ENCODE peak calls at places on chromosome 6, in five cellular contexts. D, C, G, Q and L are unnamed samples.
A peak's percentile ranks its signal among the peaks of the same experiment; 100 is the strongest.

GRCh38 chr6:159389695-159390094 is 220.5 kb downstream of the FNDC1 start:
- DNase-seq in D (no peak), C (no peak), G (no peak), Q (no peak), L (no peak)

GRCh38 chr6:158789115-158789917 is 29.9 kb downstream of the EZR start:
- DNase-seq in D (no peak), C (no peak), G (no peak), Q (no peak), L (no peak)

GRCh38 chr6:20223119-20223518 is 10.8 kb upstream of the MBOAT1 start:
- DNase-seq in D (no peak), C (no peak), G (no peak), Q (no peak), L (no peak)

GRCh38 chr6:148593130-148593812 is 153.6 kb upstream of the UST start:
- DNase-seq in D (no peak), C (peak; percentile 67), G (no peak), Q (no peak), L (no peak)

GRCh38 chr6:2659882-2660281 is 90.8 kb downstream of the MYLK4 start:
- DNase-seq in D (no peak), C (no peak), G (no peak), Q (no peak), L (no peak)

GRCh38 chr6:11702039-11702795 is 76.4 kb downstream of the ADTRP start:
- DNase-seq in D (no peak), C (peak; percentile 60), G (no peak), Q (no peak), L (no peak)

GRCh38 chr6:134029495-134030455 is 22.6 kb downstream of the SLC2A12 start:
- DNase-seq in D (no peak), C (peak; percentile 38), G (no peak), Q (no peak), L (no peak)

GRCh38 chr6:116697475-116697874 is 16.5 kb downstream of the KPNA5 start:
- DNase-seq in D (no peak), C (no peak), G (no peak), Q (no peak), L (no peak)

GRCh38 chr6:33967966-33968724 is 164.3 kb upstream of the MLN start:
- DNase-seq in D (peak; percentile 47), C (no peak), G (no peak), Q (no peak), L (no peak)

GRCh38 chr6:24472181-24472580 is 17.2 kb downstream of the GPLD1 start:
- DNase-seq in D (no peak), C (no peak), G (no peak), Q (no peak), L (no peak)

GRCh38 chr6:153702671-153703070 is 336.4 kb upstream of the OPRM1 start:
- DNase-seq in D (no peak), C (no peak), G (no peak), Q (no peak), L (no peak)

GRCh38 chr6:39357998-39358686 is 35.6 kb upstream of the KCNK16 start:
- DNase-seq in D (no peak), C (peak; percentile 82), G (peak; percentile 59), Q (no peak), L (peak; percentile 60)

GRCh38 chr6:131765853-131766135 is 42.0 kb upstream of the ENPP1 start:
- DNase-seq in D (no peak), C (no peak), G (no peak), Q (no peak), L (no peak)

GRCh38 chr6:14123331-14124105 is 5.9 kb downstream of the CD83 start:
- DNase-seq in D (no peak), C (no peak), G (no peak), Q (no peak), L (no peak)

GRCh38 chr6:52574709-52575489 is 2.0 kb downstream of the TRAM2 start:
- DNase-seq in D (no peak), C (peak; percentile 52), G (peak; percentile 65), Q (no peak), L (no peak)

DNA sequence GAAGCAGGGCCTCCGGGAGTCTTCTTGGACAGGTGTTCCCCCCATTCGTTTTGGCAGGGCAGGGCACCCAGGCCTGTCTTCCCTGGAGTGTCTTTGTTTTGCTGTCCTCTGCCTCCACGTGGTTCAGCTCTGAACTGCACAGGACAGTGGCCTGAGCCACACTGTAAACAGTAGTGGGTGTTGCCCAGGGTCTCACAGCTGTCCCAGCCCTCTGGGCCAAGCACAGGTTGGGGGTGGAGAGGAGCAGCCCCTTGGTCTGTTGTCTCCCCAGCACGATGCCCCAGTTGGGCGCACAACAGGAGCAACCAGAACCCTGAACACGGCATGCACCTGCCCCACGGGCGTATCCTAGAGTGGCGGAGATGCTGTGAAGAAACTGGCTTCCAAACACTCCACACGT is 14.4 kb downstream of the CCDC167 start:
- DNase-seq in D (no peak), C (no peak), G (no peak), Q (peak; percentile 40), L (no peak)
- TF ChIP-seq CTCF in D (peak; percentile 67), C (peak; percentile 18), G (no peak), Q (peak; percentile 51), L (no peak)

GRCh38 chr6:8530775-8531435 is 95.6 kb upstream of the SLC35B3 start:
- DNase-seq in D (no peak), C (no peak), G (no peak), Q (peak; percentile 5), L (no peak)
- TF ChIP-seq CTCF in D (peak; percentile 48), C (no peak), G (no peak), Q (peak; percentile 21), L (no peak)

GRCh38 chr6:166275714-166276166 is 32.5 kb downstream of the PRR18 start:
- DNase-seq in D (peak; percentile 85), C (peak; percentile 66), G (peak; percentile 65), Q (peak; percentile 88), L (peak; percentile 91)
- TF ChIP-seq CTCF in D (peak; percentile 99), C (peak; percentile 90), G (peak; percentile 99), Q (peak; percentile 99), L (peak; percentile 87)

GRCh38 chr6:84422380-84422968 is 195.0 kb upstream of the CEP162 start:
- DNase-seq in D (peak; percentile 77), C (peak; percentile 85), G (peak; percentile 46), Q (peak; percentile 85), L (peak; percentile 54)
- TF ChIP-seq CTCF in D (peak; percentile 91), C (peak; percentile 94), G (peak; percentile 45), Q (peak; percentile 96), L (peak; percentile 67)

GRCh38 chr6:31546339-31546961 is at the start of gene ATP6V1G2:
- DNase-seq in D (peak; percentile 92), C (peak; percentile 94), G (peak; percentile 90), Q (peak; percentile 92), L (peak; percentile 91)

GRCh38 chr6:31548423-31548873 is 1.0 kb downstream of the NFKBIL1 start:
- DNase-seq in D (no peak), C (no peak), G (no peak), Q (no peak), L (no peak)

GRCh38 chr6:31545291-31545690 is 1.1 kb downstream of the ATP6V1G2 start:
- DNase-seq in D (no peak), C (no peak), G (no peak), Q (no peak), L (no peak)

GRCh38 chr6:31547727-31548422 is 467 bp downstream of the NFKBIL1 start:
- DNase-seq in D (no peak), C (no peak), G (no peak), Q (peak; percentile 21), L (no peak)

DNA sequence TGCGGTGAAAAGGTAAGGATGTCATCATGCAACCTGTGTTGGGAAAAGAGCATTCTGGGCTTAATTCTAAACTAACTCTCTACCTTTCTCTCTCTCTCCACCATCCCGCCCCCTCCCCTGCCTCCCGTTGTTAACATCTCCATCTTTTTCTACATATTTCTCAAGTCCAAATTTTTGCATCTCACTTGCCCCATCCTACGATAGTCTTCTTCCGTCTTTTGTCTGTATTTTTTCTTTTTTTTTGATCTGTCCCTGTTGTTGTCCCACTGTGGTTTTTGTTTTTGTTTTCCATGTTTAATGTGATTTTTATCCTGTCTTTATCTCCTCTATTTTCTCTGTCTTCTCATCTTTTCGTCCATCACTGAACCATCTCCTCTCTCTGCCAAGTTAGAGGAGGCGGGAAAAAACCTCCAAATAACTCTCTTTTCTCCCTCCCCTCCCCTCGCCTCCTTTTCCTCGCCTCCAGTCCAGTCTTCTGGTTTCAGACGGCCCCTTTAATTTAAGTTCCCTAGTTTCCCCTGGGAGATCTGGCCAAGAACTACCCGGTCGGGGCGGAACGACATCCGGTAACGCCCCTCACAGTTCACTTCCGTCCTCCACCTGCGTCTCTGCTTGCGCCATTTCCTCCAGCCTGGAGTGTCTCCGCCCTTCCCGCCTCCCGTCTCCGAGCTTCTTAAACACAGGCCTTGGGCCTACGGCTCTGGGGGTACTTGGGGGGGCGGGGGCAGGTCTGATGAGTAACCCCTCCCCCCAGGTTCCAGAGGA is at the start of gene NFKBIL1:
- DNase-seq in D (peak; percentile 89), C (peak; percentile 99), G (peak; percentile 98), Q (peak; percentile 87), L (peak; percentile 84)
- TF ChIP-seq CTCF in D (peak; percentile 19), C (no peak), G (no peak), Q (no peak), L (no peak)

GRCh38 chr6:44921787-44922186 is 406.3 kb upstream of the RUNX2 start:
- DNase-seq in D (no peak), C (no peak), G (peak; percentile 81), Q (no peak), L (no peak)
- TF ChIP-seq CTCF in D (no peak), C (no peak), G (no peak), Q (no peak), L (no peak)

GRCh38 chr6:21937466-21937865 is 343.9 kb downstream of the SOX4 start:
- DNase-seq in D (no peak), C (no peak), G (no peak), Q (no peak), L (no peak)

GRCh38 chr6:21935142-21935541 is 341.6 kb downstream of the SOX4 start:
- DNase-seq in D (no peak), C (no peak), G (no peak), Q (no peak), L (no peak)

GRCh38 chr6:21931641-21932335 is 338.2 kb downstream of the SOX4 start:
- DNase-seq in D (no peak), C (peak; percentile 34), G (no peak), Q (no peak), L (no peak)

GRCh38 chr6:21933351-21933750 is 339.8 kb downstream of the SOX4 start:
- DNase-seq in D (no peak), C (no peak), G (no peak), Q (no peak), L (no peak)

GRCh38 chr6:21935561-21936028 is 342.0 kb downstream of the SOX4 start:
- DNase-seq in D (no peak), C (peak; percentile 63), G (no peak), Q (peak; percentile 10), L (no peak)
- TF ChIP-seq CTCF in D (peak; percentile 75), C (peak; percentile 62), G (peak; percentile 41), Q (peak; percentile 38), L (peak; percentile 33)

DNA sequence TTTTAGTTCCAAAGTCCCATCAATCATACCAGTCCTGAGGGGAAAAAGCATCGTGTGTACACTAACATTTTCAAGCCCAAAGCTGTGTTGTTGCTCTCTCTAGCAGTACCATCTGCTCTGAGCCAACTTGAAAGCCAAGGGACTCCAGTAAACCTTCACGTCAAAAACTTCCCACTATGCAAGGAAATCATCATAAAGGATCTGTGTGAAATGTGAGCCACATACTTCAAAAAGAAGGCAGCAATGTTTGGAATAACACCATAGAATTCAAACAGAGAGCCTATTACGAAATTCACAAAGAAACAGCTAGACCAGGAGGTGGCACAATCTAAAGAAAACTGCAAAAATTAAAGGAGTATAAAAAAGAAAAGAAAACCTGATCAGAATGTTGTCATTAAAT is 399.8 kb upstream of the EPHA7 start:
- DNase-seq in D (no peak), C (peak; percentile 0), G (no peak), Q (no peak), L (no peak)
- TF ChIP-seq CTCF in D (no peak), C (no peak), G (no peak), Q (no peak), L (no peak)